ENCODE peak calls at places on chromosomes 12 and 14, in ten cellular contexts. One of them, this sample, is unnamed.

GRCh38 chr12:17076335-17076734 is 470.4 kb upstream of the LMO3 start:
- DNase-seq in H1: no peak
- DNase-seq in transverse colon: no peak
- DNase-seq in stomach: no peak
- DNase-seq in GM23338: peak; percentile 7
- DNase-seq in upper lobe of left lung: no peak
- DNase-seq in SK-N-MC: no peak
- DNase-seq in HCT116: no peak
- DNase-seq in endothelial cell of umbilical vein: no peak
- DNase-seq in HL-60: no peak
- DNase-seq in this sample: no peak

GRCh38 chr12:87182696-87183233 is 846.4 kb downstream of the C12orf50 start:
- DNase-seq in GM23338: no peak
- DNase-seq in transverse colon: no peak
- DNase-seq in stomach: no peak
- DNase-seq in SK-N-MC: no peak
- DNase-seq in HL-60: no peak
- DNase-seq in HCT116: no peak
- DNase-seq in H1: no peak
- DNase-seq in upper lobe of left lung: no peak
- DNase-seq in endothelial cell of umbilical vein: no peak
- DNase-seq in this sample: peak; percentile 35

GRCh38 chr12:49188205-49188915 is 520 bp downstream of the TUBA1A start:
- DNase-seq in HL-60: peak; percentile 80
- DNase-seq in stomach: peak; percentile 67
- DNase-seq in transverse colon: peak; percentile 83
- DNase-seq in endothelial cell of umbilical vein: peak; percentile 65
- DNase-seq in HCT116: peak; percentile 56
- DNase-seq in GM23338: peak; percentile 72
- DNase-seq in upper lobe of left lung: peak; percentile 93
- DNase-seq in SK-N-MC: no peak
- DNase-seq in H1: no peak
- DNase-seq in this sample: peak; percentile 95

GRCh38 chr14:68539311-68539737 is 253.5 kb downstream of the ZFP36L1 start:
- DNase-seq in HCT116: no peak
- DNase-seq in H1: no peak
- DNase-seq in GM23338: peak; percentile 10
- DNase-seq in endothelial cell of umbilical vein: no peak
- DNase-seq in SK-N-MC: no peak
- DNase-seq in upper lobe of left lung: no peak
- DNase-seq in HL-60: no peak
- DNase-seq in stomach: no peak
- DNase-seq in transverse colon: no peak
- DNase-seq in this sample: no peak

GRCh38 chr12:53098354-53098981 is 1.0 kb downstream of the IGFBP6 start:
- DNase-seq in SK-N-MC: no peak
- DNase-seq in GM23338: peak; percentile 34
- DNase-seq in HL-60: no peak
- DNase-seq in HCT116: peak; percentile 41
- DNase-seq in stomach: peak; percentile 24
- DNase-seq in transverse colon: peak; percentile 22
- DNase-seq in endothelial cell of umbilical vein: peak; percentile 34
- DNase-seq in upper lobe of left lung: no peak
- DNase-seq in H1: no peak
- DNase-seq in this sample: no peak

GRCh38 chr14:61662437-61663311 is 32.6 kb upstream of the HIF1A start:
- DNase-seq in HL-60: peak; percentile 70
- DNase-seq in endothelial cell of umbilical vein: peak; percentile 49
- DNase-seq in stomach: peak; percentile 35
- DNase-seq in upper lobe of left lung: no peak
- DNase-seq in HCT116: peak; percentile 34
- DNase-seq in transverse colon: peak; percentile 41
- DNase-seq in H1: no peak
- DNase-seq in SK-N-MC: no peak
- DNase-seq in GM23338: peak; percentile 36
- DNase-seq in this sample: no peak

GRCh38 chr14:55721353-55721752 is 141.3 kb downstream of the KTN1 start:
- DNase-seq in HL-60: peak; percentile 4
- DNase-seq in H1: no peak
- DNase-seq in HCT116: peak; percentile 22
- DNase-seq in transverse colon: no peak
- DNase-seq in GM23338: no peak
- DNase-seq in SK-N-MC: no peak
- DNase-seq in stomach: no peak
- DNase-seq in endothelial cell of umbilical vein: peak; percentile 60
- DNase-seq in upper lobe of left lung: no peak
- DNase-seq in this sample: no peak

GRCh38 chr12:22256076-22256475 is 78.4 kb downstream of the ST8SIA1 start:
- DNase-seq in HL-60: no peak
- DNase-seq in transverse colon: no peak
- DNase-seq in GM23338: no peak
- DNase-seq in H1: no peak
- DNase-seq in upper lobe of left lung: no peak
- DNase-seq in endothelial cell of umbilical vein: no peak
- DNase-seq in HCT116: no peak
- DNase-seq in SK-N-MC: no peak
- DNase-seq in stomach: no peak
- DNase-seq in this sample: no peak

GRCh38 chr14:58979325-58979724 is 209.1 kb upstream of the DAAM1 start:
- DNase-seq in SK-N-MC: no peak
- DNase-seq in upper lobe of left lung: peak; percentile 15
- DNase-seq in endothelial cell of umbilical vein: no peak
- DNase-seq in GM23338: no peak
- DNase-seq in H1: no peak
- DNase-seq in HL-60: no peak
- DNase-seq in transverse colon: no peak
- DNase-seq in HCT116: no peak
- DNase-seq in stomach: no peak
- DNase-seq in this sample: no peak

GRCh38 chr14:35366048-35366428 is 38.5 kb downstream of the NFKBIA start:
- DNase-seq in SK-N-MC: no peak
- DNase-seq in upper lobe of left lung: peak; percentile 44
- DNase-seq in HCT116: no peak
- DNase-seq in stomach: no peak
- DNase-seq in GM23338: no peak
- DNase-seq in HL-60: no peak
- DNase-seq in transverse colon: no peak
- DNase-seq in H1: no peak
- DNase-seq in endothelial cell of umbilical vein: peak; percentile 33
- DNase-seq in this sample: peak; percentile 80

GRCh38 chr12:110403975-110404675 is 617 bp upstream of the ANAPC7 start:
- DNase-seq in stomach: peak; percentile 82
- DNase-seq in HCT116: peak; percentile 45
- DNase-seq in endothelial cell of umbilical vein: peak; percentile 68
- DNase-seq in GM23338: peak; percentile 90
- DNase-seq in SK-N-MC: no peak
- DNase-seq in transverse colon: peak; percentile 83
- DNase-seq in HL-60: peak; percentile 74
- DNase-seq in upper lobe of left lung: peak; percentile 93
- DNase-seq in H1: peak; percentile 83
- DNase-seq in this sample: peak; percentile 93

GRCh38 chr14:34329281-34329680 is 132.8 kb downstream of the SPTSSA start:
- DNase-seq in HCT116: no peak
- DNase-seq in HL-60: no peak
- DNase-seq in upper lobe of left lung: no peak
- DNase-seq in H1: no peak
- DNase-seq in SK-N-MC: no peak
- DNase-seq in stomach: no peak
- DNase-seq in GM23338: no peak
- DNase-seq in transverse colon: no peak
- DNase-seq in endothelial cell of umbilical vein: no peak
- DNase-seq in this sample: no peak

GRCh38 chr12:114409796-114410520 is 4.0 kb upstream of the TBX5 start:
- DNase-seq in HCT116: no peak
- DNase-seq in stomach: no peak
- DNase-seq in transverse colon: no peak
- DNase-seq in GM23338: no peak
- DNase-seq in endothelial cell of umbilical vein: no peak
- DNase-seq in SK-N-MC: no peak
- DNase-seq in H1: no peak
- DNase-seq in upper lobe of left lung: no peak
- DNase-seq in HL-60: no peak
- DNase-seq in this sample: no peak
- H3K4me3 ChIP-seq in HCT116: no peak overlapping the region
- H3K4me3 ChIP-seq in stomach: peak overlapping the region; percentile 41
- H3K4me3 ChIP-seq in transverse colon: no peak overlapping the region
- H3K4me3 ChIP-seq in GM23338: peak overlapping the region; percentile 44
- H3K4me3 ChIP-seq in endothelial cell of umbilical vein: no peak overlapping the region
- H3K4me3 ChIP-seq in SK-N-MC: no peak overlapping the region
- H3K4me3 ChIP-seq in H1: no peak overlapping the region
- H3K4me3 ChIP-seq in upper lobe of left lung: no peak overlapping the region
- H3K4me3 ChIP-seq in HL-60: no peak overlapping the region
- H3K4me3 ChIP-seq in this sample: peak overlapping the region; percentile 39

GRCh38 chr12:45088608-45089007 is 37.7 kb upstream of the DBX2 start:
- DNase-seq in transverse colon: no peak
- DNase-seq in GM23338: no peak
- DNase-seq in upper lobe of left lung: no peak
- DNase-seq in SK-N-MC: no peak
- DNase-seq in HL-60: no peak
- DNase-seq in H1: no peak
- DNase-seq in endothelial cell of umbilical vein: no peak
- DNase-seq in HCT116: no peak
- DNase-seq in stomach: no peak
- DNase-seq in this sample: no peak

DNA sequence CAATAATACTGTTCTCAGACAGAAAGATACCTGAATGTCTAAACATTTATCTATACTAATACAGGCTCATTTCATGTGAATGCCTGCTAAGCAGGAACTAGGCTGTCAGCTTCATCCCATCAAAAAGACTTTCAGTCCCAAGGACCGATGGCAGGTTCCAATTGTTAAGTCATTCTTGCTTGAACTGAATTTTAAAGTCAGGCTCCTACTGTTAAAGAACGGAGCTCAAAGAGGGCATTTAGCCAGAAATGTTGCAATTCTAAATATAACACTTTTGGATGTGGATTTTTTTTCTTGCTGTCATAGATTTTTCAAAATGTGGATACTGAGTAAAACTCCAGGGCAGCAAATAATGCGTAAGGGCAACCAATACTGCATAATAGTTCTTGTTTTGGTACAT is 38.5 kb upstream of the DBX2 start:
- DNase-seq in HL-60: no peak
- DNase-seq in stomach: no peak
- DNase-seq in upper lobe of left lung: no peak
- DNase-seq in endothelial cell of umbilical vein: no peak
- DNase-seq in transverse colon: no peak
- DNase-seq in H1: no peak
- DNase-seq in GM23338: peak; percentile 24
- DNase-seq in SK-N-MC: no peak
- DNase-seq in HCT116: no peak
- DNase-seq in this sample: no peak
- TF ChIP-seq POLR2AphosphoS5 in HL-60: no peak
- TF ChIP-seq POLR2AphosphoS5 in stomach: no peak
- TF ChIP-seq POLR2AphosphoS5 in upper lobe of left lung: no peak
- TF ChIP-seq POLR2AphosphoS5 in endothelial cell of umbilical vein: no peak
- TF ChIP-seq POLR2AphosphoS5 in transverse colon: no peak
- TF ChIP-seq POLR2AphosphoS5 in H1: no peak
- TF ChIP-seq POLR2AphosphoS5 in GM23338: no peak
- TF ChIP-seq POLR2AphosphoS5 in SK-N-MC: no peak
- TF ChIP-seq POLR2AphosphoS5 in HCT116: no peak
- TF ChIP-seq POLR2AphosphoS5 in this sample: no peak

GRCh38 chr12:111407371-111408115 is 1.8 kb downstream of the SH2B3 start:
- DNase-seq in upper lobe of left lung: no peak
- DNase-seq in endothelial cell of umbilical vein: no peak
- DNase-seq in transverse colon: no peak
- DNase-seq in GM23338: no peak
- DNase-seq in SK-N-MC: no peak
- DNase-seq in H1: no peak
- DNase-seq in HL-60: no peak
- DNase-seq in HCT116: no peak
- DNase-seq in stomach: no peak
- DNase-seq in this sample: no peak
- H3K4me3 ChIP-seq in upper lobe of left lung: peak overlapping the region; percentile 79
- H3K4me3 ChIP-seq in endothelial cell of umbilical vein: peak overlapping the region; percentile 83
- H3K4me3 ChIP-seq in transverse colon: no peak overlapping the region
- H3K4me3 ChIP-seq in GM23338: peak overlapping the region; percentile 88
- H3K4me3 ChIP-seq in SK-N-MC: peak overlapping the region; percentile 92
- H3K4me3 ChIP-seq in H1: no peak overlapping the region
- H3K4me3 ChIP-seq in HL-60: peak overlapping the region; percentile 95
- H3K4me3 ChIP-seq in HCT116: peak overlapping the region; percentile 84
- H3K4me3 ChIP-seq in stomach: peak overlapping the region; percentile 79
- H3K4me3 ChIP-seq in this sample: peak overlapping the region; percentile 88

GRCh38 chr12:130983328-130984017 is 29.8 kb downstream of the ADGRD1 start:
- DNase-seq in stomach: no peak
- DNase-seq in endothelial cell of umbilical vein: no peak
- DNase-seq in HCT116: no peak
- DNase-seq in HL-60: no peak
- DNase-seq in SK-N-MC: no peak
- DNase-seq in upper lobe of left lung: no peak
- DNase-seq in H1: no peak
- DNase-seq in GM23338: no peak
- DNase-seq in transverse colon: no peak
- DNase-seq in this sample: no peak

GRCh38 chr12:130982565-130983225 is 29.0 kb downstream of the ADGRD1 start:
- DNase-seq in SK-N-MC: no peak
- DNase-seq in HCT116: no peak
- DNase-seq in stomach: no peak
- DNase-seq in transverse colon: no peak
- DNase-seq in upper lobe of left lung: no peak
- DNase-seq in H1: no peak
- DNase-seq in HL-60: no peak
- DNase-seq in endothelial cell of umbilical vein: no peak
- DNase-seq in GM23338: no peak
- DNase-seq in this sample: no peak

GRCh38 chr12:130978785-130979184 is 25.1 kb downstream of the ADGRD1 start:
- DNase-seq in upper lobe of left lung: no peak
- DNase-seq in HL-60: no peak
- DNase-seq in HCT116: no peak
- DNase-seq in H1: no peak
- DNase-seq in endothelial cell of umbilical vein: no peak
- DNase-seq in SK-N-MC: no peak
- DNase-seq in GM23338: no peak
- DNase-seq in stomach: no peak
- DNase-seq in transverse colon: no peak
- DNase-seq in this sample: no peak

GRCh38 chr12:130981947-130982346 is 28.2 kb downstream of the ADGRD1 start:
- DNase-seq in HL-60: no peak
- DNase-seq in transverse colon: no peak
- DNase-seq in SK-N-MC: no peak
- DNase-seq in upper lobe of left lung: no peak
- DNase-seq in HCT116: no peak
- DNase-seq in endothelial cell of umbilical vein: no peak
- DNase-seq in stomach: no peak
- DNase-seq in H1: no peak
- DNase-seq in GM23338: no peak
- DNase-seq in this sample: no peak

DNA sequence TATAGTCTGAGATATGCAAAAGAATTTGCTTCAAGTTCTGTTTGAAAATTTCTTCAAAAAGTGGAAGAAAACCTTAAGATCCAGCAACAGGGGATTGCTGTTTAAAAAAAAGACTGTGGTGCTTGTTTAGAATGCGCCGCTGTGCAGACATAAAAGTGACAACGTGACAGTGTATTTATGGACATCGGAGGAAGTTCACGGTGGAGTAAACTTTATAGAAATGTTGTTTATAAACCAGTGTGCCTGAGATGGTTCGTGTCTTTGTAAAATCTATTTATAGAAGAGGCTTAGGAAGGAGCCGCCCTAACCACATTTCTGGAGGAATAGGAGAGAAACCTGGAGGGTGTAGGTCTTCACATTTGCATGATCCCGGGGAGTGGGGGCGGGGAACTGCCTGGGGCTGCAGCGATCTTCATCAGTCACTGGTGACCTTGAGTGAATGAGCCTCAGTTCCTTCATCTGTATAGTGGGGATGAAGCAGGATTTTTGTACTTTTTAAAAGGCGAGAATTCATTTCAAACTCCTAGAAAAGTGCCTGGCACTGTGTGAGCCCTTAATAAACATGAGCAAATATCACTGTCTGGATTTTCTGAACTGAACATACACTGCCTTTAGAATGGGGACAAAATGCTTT is 27.6 kb downstream of the ADGRD1 start:
- DNase-seq in transverse colon: no peak
- DNase-seq in endothelial cell of umbilical vein: no peak
- DNase-seq in HL-60: no peak
- DNase-seq in upper lobe of left lung: no peak
- DNase-seq in HCT116: no peak
- DNase-seq in stomach: no peak
- DNase-seq in H1: no peak
- DNase-seq in GM23338: no peak
- DNase-seq in SK-N-MC: no peak
- DNase-seq in this sample: no peak
- TF ChIP-seq POLR2AphosphoS5 in transverse colon: peak; percentile 43
- TF ChIP-seq POLR2AphosphoS5 in endothelial cell of umbilical vein: no peak
- TF ChIP-seq POLR2AphosphoS5 in HL-60: no peak
- TF ChIP-seq POLR2AphosphoS5 in upper lobe of left lung: no peak
- TF ChIP-seq POLR2AphosphoS5 in HCT116: no peak
- TF ChIP-seq POLR2AphosphoS5 in stomach: no peak
- TF ChIP-seq POLR2AphosphoS5 in H1: no peak
- TF ChIP-seq POLR2AphosphoS5 in GM23338: no peak
- TF ChIP-seq POLR2AphosphoS5 in SK-N-MC: no peak
- TF ChIP-seq POLR2AphosphoS5 in this sample: no peak